ENCODE peak calls at places on chromosomes 12 and 14, in seven cellular contexts. X is endothelial cell of umbilical vein, V is GM13976, K is mucosa of descending colon, H is astrocyte, Z is choroid plexus epithelial cell, D is left ventricle myocardium inferior. O is an unnamed sample.

GRCh38 chr12:32918890-32919791 is 22.6 kb upstream of the PKP2 start:
- DNase-seq in X (peak; percentile 54), V (peak; percentile 33), K (no peak), H (peak; percentile 97), Z (peak; percentile 97), D (no peak), O (peak; percentile 4)

GRCh38 chr14:67934087-67934486 is 114.5 kb downstream of the RAD51B start:
- DNase-seq in X (peak; percentile 89), V (peak; percentile 54), K (no peak), H (peak; percentile 78), Z (peak; percentile 94), D (no peak), O (peak; percentile 7)

GRCh38 chr14:75294649-75295033 is 16.0 kb downstream of the FOS start:
- DNase-seq in X (no peak), V (peak; percentile 41), K (no peak), H (no peak), Z (no peak), D (no peak), O (no peak)

GRCh38 chr12:104374071-104374470 is 70.5 kb downstream of the EID3 start:
- DNase-seq in X (no peak), V (no peak), K (no peak), H (no peak), Z (no peak), D (no peak), O (no peak)

GRCh38 chr14:104883681-104884361 is 18.8 kb downstream of the CEP170B start:
- DNase-seq in X (no peak), V (no peak), K (peak; percentile 43), H (no peak), Z (no peak), D (peak; percentile 9), O (no peak)

GRCh38 chr14:99317231-99318090 is 45.5 kb upstream of the BCL11B start:
- DNase-seq in X (no peak), V (peak; percentile 15), K (no peak), H (no peak), Z (no peak), D (no peak), O (no peak)

GRCh38 chr12:82047480-82047879 is 288.3 kb upstream of the PPFIA2 start:
- DNase-seq in X (no peak), V (no peak), K (no peak), H (no peak), Z (peak; percentile 9), D (no peak), O (no peak)

GRCh38 chr12:701896-702539 is 38.8 kb upstream of the NINJ2 start:
- DNase-seq in X (peak; percentile 50), V (no peak), K (no peak), H (no peak), Z (no peak), D (no peak), O (no peak)

GRCh38 chr14:51014625-51015024 is 70.3 kb upstream of the PYGL start:
- DNase-seq in X (peak; percentile 18), V (no peak), K (no peak), H (no peak), Z (no peak), D (no peak), O (no peak)

GRCh38 chr12:74292351-74293194 is 245.1 kb upstream of the ATXN7L3B start:
- DNase-seq in X (no peak), V (no peak), K (no peak), H (no peak), Z (no peak), D (no peak), O (no peak)

GRCh38 chr14:56686416-56686815 is 106.8 kb downstream of the TMEM260 start:
- DNase-seq in X (no peak), V (no peak), K (no peak), H (no peak), Z (no peak), D (peak; percentile 34), O (no peak)

GRCh38 chr12:34298176-34298970 is 276.1 kb downstream of the ALG10 start:
- DNase-seq in X (no peak), V (no peak), K (no peak), H (no peak), Z (no peak), D (no peak), O (no peak)

GRCh38 chr14:97499790-97500481 is 702.8 kb downstream of the VRK1 start:
- DNase-seq in X (no peak), V (no peak), K (no peak), H (no peak), Z (no peak), D (no peak), O (no peak)

GRCh38 chr12:25701290-25701689 is 148.2 kb upstream of the LMNTD1 start:
- DNase-seq in X (no peak), V (no peak), K (no peak), H (peak; percentile 74), Z (peak; percentile 95), D (no peak), O (no peak)

GRCh38 chr12:55626154-55626553 is 10.5 kb upstream of the OR10P1 start:
- DNase-seq in X (no peak), V (no peak), K (no peak), H (no peak), Z (no peak), D (peak; percentile 38), O (no peak)

GRCh38 chr12:34398706-34399630 is 376.7 kb downstream of the ALG10 start:
- DNase-seq in X (no peak), V (peak; percentile 9), K (peak; percentile 24), H (no peak), Z (no peak), D (peak; percentile 9), O (no peak)

GRCh38 chr14:69610859-69611263 is 535 bp upstream of the SUSD6 start:
- DNase-seq in X (no peak), V (no peak), K (no peak), H (no peak), Z (peak; percentile 52), D (no peak), O (peak; percentile 15)

GRCh38 chr14:89382487-89383170 is 34.4 kb downstream of the FOXN3 start:
- DNase-seq in X (no peak), V (no peak), K (no peak), H (no peak), Z (no peak), D (no peak), O (no peak)

GRCh38 chr12:95551305-95551704 is at the start of gene USP44:
- DNase-seq in X (no peak), V (no peak), K (no peak), H (no peak), Z (no peak), D (no peak), O (peak; percentile 57)

GRCh38 chr12:20520572-20520971 is 152.2 kb downstream of the PDE3A start:
- DNase-seq in X (no peak), V (no peak), K (no peak), H (no peak), Z (peak; percentile 41), D (no peak), O (no peak)

GRCh38 chr14:85714046-85714445 is 184.1 kb downstream of the FLRT2 start:
- DNase-seq in X (no peak), V (no peak), K (no peak), H (no peak), Z (no peak), D (no peak), O (no peak)

GRCh38 chr12:87930652-87931051 is 98.5 kb downstream of the C12orf50 start:
- DNase-seq in X (no peak), V (no peak), K (no peak), H (no peak), Z (no peak), D (no peak), O (no peak)

GRCh38 chr12:13124661-13125505 is 21.4 kb upstream of the GSG1 start:
- DNase-seq in X (peak; percentile 89), V (no peak), K (no peak), H (peak; percentile 55), Z (peak; percentile 68), D (no peak), O (no peak)

GRCh38 chr14:33452982-33453381 is 497.9 kb downstream of the EGLN3 start:
- DNase-seq in X (no peak), V (no peak), K (no peak), H (no peak), Z (no peak), D (no peak), O (no peak)
- TF ChIP-seq CTCF in X (no peak), V (no peak), K (no peak), H (no peak), Z (no peak), D (no peak), O (no peak)

DNA sequence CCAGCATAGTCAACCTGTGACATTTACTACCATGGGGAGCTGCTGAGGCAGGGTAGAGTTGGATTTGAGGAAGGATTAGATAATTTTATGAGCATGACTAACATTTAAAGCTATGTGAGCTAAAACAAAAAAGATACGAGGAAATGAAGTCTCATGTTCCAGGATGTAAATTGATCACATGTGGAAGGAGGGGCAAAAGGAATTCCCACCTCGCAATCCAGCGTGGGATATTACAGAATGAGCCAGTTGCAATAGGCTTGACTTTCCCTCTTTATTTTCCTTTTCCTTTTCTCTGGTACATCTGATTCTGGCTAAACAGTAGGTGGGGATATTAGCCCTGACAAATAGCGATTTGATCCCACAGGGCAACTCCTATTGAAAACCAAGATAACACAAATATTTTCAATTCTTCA is 214.9 kb upstream of the HMGA2 start:
- DNase-seq in X (peak; percentile 79), V (no peak), K (no peak), H (peak; percentile 84), Z (peak; percentile 92), D (no peak), O (no peak)
- TF ChIP-seq CTCF in X (peak; percentile 8), V (no peak), K (no peak), H (peak; percentile 13), Z (peak; percentile 46), D (no peak), O (no peak)

DNA sequence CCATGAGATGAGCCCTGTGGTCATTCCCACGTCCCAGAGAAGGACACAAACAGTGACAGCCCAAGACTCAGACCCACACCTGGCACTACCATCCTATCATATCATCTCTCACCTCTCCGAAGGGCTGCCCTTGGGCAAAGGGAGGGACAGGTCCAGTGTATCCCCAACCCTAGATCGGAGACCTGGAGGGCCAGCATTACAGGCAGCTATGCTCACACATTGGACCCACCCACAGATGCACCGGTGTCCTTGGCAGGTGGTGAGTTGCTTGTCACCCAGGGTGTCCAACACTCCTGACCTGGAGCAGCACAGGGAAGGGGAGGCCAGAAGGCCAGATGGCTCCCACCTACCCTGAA is 117.4 kb downstream of the DICER1 start:
- DNase-seq in X (no peak), V (no peak), K (no peak), H (no peak), Z (no peak), D (no peak), O (no peak)
- TF ChIP-seq CTCF in X (no peak), V (no peak), K (no peak), H (no peak), Z (no peak), D (no peak), O (no peak)

GRCh38 chr12:78584695-78585094 is 279.9 kb upstream of the SYT1 start:
- DNase-seq in X (no peak), V (no peak), K (no peak), H (no peak), Z (peak; percentile 35), D (no peak), O (no peak)
- TF ChIP-seq CTCF in X (no peak), V (peak; percentile 4), K (no peak), H (no peak), Z (peak; percentile 53), D (no peak), O (no peak)

O was measured in activated CD8-positive, alpha-beta T cell treated with anti-CD3 and anti-CD28 coated beads for 36 hours.